ENCODE peak calls at places on chromosomes 1 and 21, in five cellular contexts. W is right lobe of liver, B is NCI-H774, T is brain microvascular endothelial cell, R is A673. O is an unnamed sample.

GRCh38 chr1:110163591-110163990 is 13.3 kb downstream of the SLC6A17 start:
- DNase-seq in W (no peak), B (no peak), T (no peak), R (no peak), O (no peak)

GRCh38 chr1:228415853-228416216 is 826 bp downstream of the TRIM17 start:
- DNase-seq in W (no peak), B (no peak), T (no peak), R (no peak), O (no peak)

GRCh38 chr1:180210008-180210555 is 20.0 kb upstream of the LHX4 start:
- DNase-seq in W (no peak), B (no peak), T (no peak), R (no peak), O (no peak)

GRCh38 chr1:208576425-208576824 is 332.2 kb upstream of the PLXNA2 start:
- DNase-seq in W (no peak), B (no peak), T (no peak), R (no peak), O (no peak)

GRCh38 chr1:167239257-167239656 is 18.6 kb downstream of the POU2F1 start:
- DNase-seq in W (no peak), B (no peak), T (no peak), R (no peak), O (no peak)

GRCh38 chr1:245764040-245764439 is 609.3 kb downstream of the KIF26B start:
- DNase-seq in W (no peak), B (no peak), T (no peak), R (no peak), O (no peak)

GRCh38 chr1:1324524-1325287 is at the start of the genes CPTP and INTS11:
- DNase-seq in W (peak; percentile 96), B (peak; percentile 73), T (peak; percentile 83), R (peak; percentile 94), O (peak; percentile 50)

GRCh38 chr1:118136511-118136937 is 48.5 kb downstream of the SPAG17 start:
- DNase-seq in W (no peak), B (no peak), T (peak; percentile 64), R (peak; percentile 22), O (no peak)

GRCh38 chr21:45075606-45076244 is 1.3 kb downstream of the ADARB1 start:
- DNase-seq in W (no peak), B (no peak), T (peak; percentile 14), R (no peak), O (no peak)

GRCh38 chr1:12618661-12619395 is 818 bp upstream of the DHRS3 start:
- DNase-seq in W (peak; percentile 82), B (no peak), T (peak; percentile 86), R (peak; percentile 55), O (no peak)

GRCh38 chr1:216902669-216903388 is 179.6 kb upstream of the ESRRG start:
- DNase-seq in W (no peak), B (peak; percentile 40), T (no peak), R (no peak), O (no peak)